ENCODE peak calls at places on chromosome 11, in five cellular contexts. One of them, this sample, is unnamed.

GRCh38 chr11:128691802-128692749 is 1.8 kb upstream of the FLI1 start:
- DNase-seq in MV-4-11: no peak
- DNase-seq in stimulated activated CD4-positive, alpha-beta T cell treated with anti-CD3 and anti-CD28 coated beads, TNF-alpha, amount 100 ng/mL, for 24 hours: no peak
- DNase-seq in progenitor cell of endocrine pancreas: no peak
- DNase-seq in T-helper 9 cell: no peak
- DNase-seq in this sample: no peak

GRCh38 chr11:4191031-4191571 is 96.5 kb downstream of the RRM1 start:
- DNase-seq in MV-4-11: no peak
- DNase-seq in stimulated activated CD4-positive, alpha-beta T cell treated with anti-CD3 and anti-CD28 coated beads, TNF-alpha, amount 100 ng/mL, for 24 hours: no peak
- DNase-seq in progenitor cell of endocrine pancreas: no peak
- DNase-seq in T-helper 9 cell: no peak
- DNase-seq in this sample: no peak

GRCh38 chr11:2196970-2197770 is 25.6 kb upstream of the TH start:
- DNase-seq in MV-4-11: peak
- DNase-seq in stimulated activated CD4-positive, alpha-beta T cell treated with anti-CD3 and anti-CD28 coated beads, TNF-alpha, amount 100 ng/mL, for 24 hours: peak
- DNase-seq in progenitor cell of endocrine pancreas: peak
- DNase-seq in T-helper 9 cell: peak
- DNase-seq in this sample: peak

GRCh38 chr11:61555051-61555969 is 25.6 kb downstream of the SYT7 start:
- DNase-seq in MV-4-11: no peak
- DNase-seq in stimulated activated CD4-positive, alpha-beta T cell treated with anti-CD3 and anti-CD28 coated beads, TNF-alpha, amount 100 ng/mL, for 24 hours: no peak
- DNase-seq in progenitor cell of endocrine pancreas: no peak
- DNase-seq in T-helper 9 cell: no peak
- DNase-seq in this sample: peak

GRCh38 chr11:114078423-114078822 is 18.9 kb downstream of the ZBTB16 start:
- DNase-seq in MV-4-11: no peak
- DNase-seq in stimulated activated CD4-positive, alpha-beta T cell treated with anti-CD3 and anti-CD28 coated beads, TNF-alpha, amount 100 ng/mL, for 24 hours: no peak
- DNase-seq in progenitor cell of endocrine pancreas: no peak
- DNase-seq in T-helper 9 cell: no peak
- DNase-seq in this sample: no peak

GRCh38 chr11:13776134-13776815 is 107.8 kb downstream of the FAR1 start:
- DNase-seq in MV-4-11: no peak
- DNase-seq in stimulated activated CD4-positive, alpha-beta T cell treated with anti-CD3 and anti-CD28 coated beads, TNF-alpha, amount 100 ng/mL, for 24 hours: no peak
- DNase-seq in progenitor cell of endocrine pancreas: no peak
- DNase-seq in T-helper 9 cell: peak
- DNase-seq in this sample: no peak

GRCh38 chr11:64360403-64360980 is 1.5 kb downstream of the RPS6KA4 start:
- DNase-seq in MV-4-11: peak
- DNase-seq in stimulated activated CD4-positive, alpha-beta T cell treated with anti-CD3 and anti-CD28 coated beads, TNF-alpha, amount 100 ng/mL, for 24 hours: no peak
- DNase-seq in progenitor cell of endocrine pancreas: no peak
- DNase-seq in T-helper 9 cell: no peak
- DNase-seq in this sample: no peak

GRCh38 chr11:103537904-103538502 is 428.8 kb downstream of the DYNC2H1 start:
- DNase-seq in MV-4-11: peak
- DNase-seq in stimulated activated CD4-positive, alpha-beta T cell treated with anti-CD3 and anti-CD28 coated beads, TNF-alpha, amount 100 ng/mL, for 24 hours: no peak
- DNase-seq in progenitor cell of endocrine pancreas: no peak
- DNase-seq in T-helper 9 cell: no peak
- DNase-seq in this sample: no peak

GRCh38 chr11:125578783-125579182 is 9.5 kb downstream of the EI24 start:
- DNase-seq in MV-4-11: no peak
- DNase-seq in stimulated activated CD4-positive, alpha-beta T cell treated with anti-CD3 and anti-CD28 coated beads, TNF-alpha, amount 100 ng/mL, for 24 hours: no peak
- DNase-seq in progenitor cell of endocrine pancreas: no peak
- DNase-seq in T-helper 9 cell: no peak
- DNase-seq in this sample: no peak

GRCh38 chr11:94800394-94800793 is 32.2 kb downstream of the AMOTL1 start:
- DNase-seq in MV-4-11: no peak
- DNase-seq in stimulated activated CD4-positive, alpha-beta T cell treated with anti-CD3 and anti-CD28 coated beads, TNF-alpha, amount 100 ng/mL, for 24 hours: no peak
- DNase-seq in progenitor cell of endocrine pancreas: no peak
- DNase-seq in T-helper 9 cell: no peak
- DNase-seq in this sample: no peak

GRCh38 chr11:43790444-43790794 is 90.2 kb upstream of the ALKBH3 start:
- DNase-seq in MV-4-11: no peak
- DNase-seq in stimulated activated CD4-positive, alpha-beta T cell treated with anti-CD3 and anti-CD28 coated beads, TNF-alpha, amount 100 ng/mL, for 24 hours: no peak
- DNase-seq in progenitor cell of endocrine pancreas: no peak
- DNase-seq in T-helper 9 cell: no peak
- DNase-seq in this sample: no peak

GRCh38 chr11:35376613-35377012 is 42.7 kb downstream of the SLC1A2 start:
- DNase-seq in MV-4-11: no peak
- DNase-seq in stimulated activated CD4-positive, alpha-beta T cell treated with anti-CD3 and anti-CD28 coated beads, TNF-alpha, amount 100 ng/mL, for 24 hours: no peak
- DNase-seq in progenitor cell of endocrine pancreas: no peak
- DNase-seq in T-helper 9 cell: no peak
- DNase-seq in this sample: no peak

GRCh38 chr11:79237676-79238075 is 203.2 kb downstream of the TENM4 start:
- DNase-seq in MV-4-11: no peak
- DNase-seq in stimulated activated CD4-positive, alpha-beta T cell treated with anti-CD3 and anti-CD28 coated beads, TNF-alpha, amount 100 ng/mL, for 24 hours: no peak
- DNase-seq in progenitor cell of endocrine pancreas: no peak
- DNase-seq in T-helper 9 cell: no peak
- DNase-seq in this sample: no peak

This sample was measured in neural crest cell.